ENCODE peak calls at places on chromosomes 13 and 19, in eight cellular contexts. One of them, this sample, is unnamed.

GRCh38 chr13:66585669-66586203 is 644.4 kb downstream of the PCDH9 start:
- DNase-seq in IMR-90: no peak
- DNase-seq in left ventricle myocardium inferior: no peak
- DNase-seq in pancreas: no peak
- DNase-seq in GM23338: no peak
- DNase-seq in thoracic aorta: no peak
- DNase-seq in gastrocnemius medialis: no peak
- DNase-seq in aorta: no peak
- DNase-seq in this sample: no peak

GRCh38 chr19:29260477-29261317 is 47.7 kb upstream of the UQCRFS1 start:
- DNase-seq in IMR-90: peak; percentile 4
- DNase-seq in left ventricle myocardium inferior: no peak
- DNase-seq in pancreas: no peak
- DNase-seq in GM23338: peak; percentile 75
- DNase-seq in thoracic aorta: no peak
- DNase-seq in gastrocnemius medialis: peak; percentile 22
- DNase-seq in aorta: no peak
- DNase-seq in this sample: no peak

GRCh38 chr19:873084-874019 is 13.9 kb downstream of the CFD start:
- DNase-seq in IMR-90: peak; percentile 31
- DNase-seq in left ventricle myocardium inferior: no peak
- DNase-seq in pancreas: no peak
- DNase-seq in GM23338: peak; percentile 83
- DNase-seq in thoracic aorta: no peak
- DNase-seq in gastrocnemius medialis: no peak
- DNase-seq in aorta: no peak
- DNase-seq in this sample: peak; percentile 78

GRCh38 chr19:17205237-17206140 is 9.7 kb upstream of the USE1 start:
- DNase-seq in IMR-90: peak; percentile 34
- DNase-seq in left ventricle myocardium inferior: peak; percentile 47
- DNase-seq in pancreas: peak; percentile 84
- DNase-seq in GM23338: peak; percentile 90
- DNase-seq in thoracic aorta: no peak
- DNase-seq in gastrocnemius medialis: no peak
- DNase-seq in aorta: no peak
- DNase-seq in this sample: peak; percentile 59

GRCh38 chr13:40026174-40026585 is 370.7 kb downstream of the COG6 start:
- DNase-seq in IMR-90: peak; percentile 11
- DNase-seq in left ventricle myocardium inferior: no peak
- DNase-seq in pancreas: no peak
- DNase-seq in GM23338: no peak
- DNase-seq in thoracic aorta: no peak
- DNase-seq in gastrocnemius medialis: no peak
- DNase-seq in aorta: no peak
- DNase-seq in this sample: no peak

GRCh38 chr13:32946558-32946957 is 69.7 kb upstream of the KL start:
- DNase-seq in IMR-90: no peak
- DNase-seq in left ventricle myocardium inferior: no peak
- DNase-seq in pancreas: no peak
- DNase-seq in GM23338: no peak
- DNase-seq in thoracic aorta: no peak
- DNase-seq in gastrocnemius medialis: no peak
- DNase-seq in aorta: no peak
- DNase-seq in this sample: no peak

GRCh38 chr13:64675256-64675892 is 2554.8 kb downstream of the PCDH9 start:
- DNase-seq in IMR-90: peak; percentile 77
- DNase-seq in left ventricle myocardium inferior: no peak
- DNase-seq in pancreas: no peak
- DNase-seq in GM23338: no peak
- DNase-seq in thoracic aorta: no peak
- DNase-seq in gastrocnemius medialis: no peak
- DNase-seq in aorta: no peak
- DNase-seq in this sample: no peak

GRCh38 chr19:5170329-5170745 is 170.3 kb downstream of the PTPRS start:
- DNase-seq in IMR-90: no peak
- DNase-seq in left ventricle myocardium inferior: no peak
- DNase-seq in pancreas: no peak
- DNase-seq in GM23338: peak; percentile 60
- DNase-seq in thoracic aorta: no peak
- DNase-seq in gastrocnemius medialis: no peak
- DNase-seq in aorta: no peak
- DNase-seq in this sample: peak; percentile 70

GRCh38 chr19:3700242-3701032 is at the start of gene PIP5K1C:
- DNase-seq in IMR-90: peak; percentile 78
- DNase-seq in left ventricle myocardium inferior: peak; percentile 91
- DNase-seq in pancreas: peak; percentile 99
- DNase-seq in GM23338: peak; percentile 94
- DNase-seq in thoracic aorta: peak; percentile 41
- DNase-seq in gastrocnemius medialis: peak; percentile 73
- DNase-seq in aorta: peak; percentile 93
- DNase-seq in this sample: peak; percentile 97

GRCh38 chr13:110666255-110666533 is 39.7 kb downstream of the CARS2 start:
- DNase-seq in IMR-90: no peak
- DNase-seq in left ventricle myocardium inferior: no peak
- DNase-seq in pancreas: no peak
- DNase-seq in GM23338: no peak
- DNase-seq in thoracic aorta: no peak
- DNase-seq in gastrocnemius medialis: no peak
- DNase-seq in aorta: no peak
- DNase-seq in this sample: no peak

GRCh38 chr13:110520431-110521295 is 40.9 kb downstream of the RAB20 start:
- DNase-seq in IMR-90: peak; percentile 53
- DNase-seq in left ventricle myocardium inferior: peak; percentile 73
- DNase-seq in pancreas: peak; percentile 60
- DNase-seq in GM23338: no peak
- DNase-seq in thoracic aorta: peak; percentile 74
- DNase-seq in gastrocnemius medialis: peak; percentile 77
- DNase-seq in aorta: peak; percentile 94
- DNase-seq in this sample: no peak

GRCh38 chr19:58117841-58118575 is 20.0 kb upstream of the ZSCAN18 start:
- DNase-seq in IMR-90: no peak
- DNase-seq in left ventricle myocardium inferior: no peak
- DNase-seq in pancreas: no peak
- DNase-seq in GM23338: peak; percentile 35
- DNase-seq in thoracic aorta: no peak
- DNase-seq in gastrocnemius medialis: no peak
- DNase-seq in aorta: no peak
- DNase-seq in this sample: no peak

GRCh38 chr13:85241045-85241444 is 558.2 kb downstream of the SLITRK6 start:
- DNase-seq in IMR-90: peak; percentile 44
- DNase-seq in left ventricle myocardium inferior: no peak
- DNase-seq in pancreas: no peak
- DNase-seq in GM23338: no peak
- DNase-seq in thoracic aorta: no peak
- DNase-seq in gastrocnemius medialis: no peak
- DNase-seq in aorta: no peak
- DNase-seq in this sample: no peak

GRCh38 chr13:79642596-79642995 is 161.6 kb downstream of the NDFIP2 start:
- DNase-seq in IMR-90: no peak
- DNase-seq in left ventricle myocardium inferior: no peak
- DNase-seq in pancreas: no peak
- DNase-seq in GM23338: peak; percentile 7
- DNase-seq in thoracic aorta: no peak
- DNase-seq in gastrocnemius medialis: no peak
- DNase-seq in aorta: no peak
- DNase-seq in this sample: no peak

GRCh38 chr13:106329941-106330340 is 205.5 kb downstream of the EFNB2 start:
- DNase-seq in IMR-90: no peak
- DNase-seq in left ventricle myocardium inferior: no peak
- DNase-seq in pancreas: no peak
- DNase-seq in GM23338: no peak
- DNase-seq in thoracic aorta: no peak
- DNase-seq in gastrocnemius medialis: no peak
- DNase-seq in aorta: no peak
- DNase-seq in this sample: no peak

GRCh38 chr13:32639502-32640105 is 53.4 kb downstream of the PDS5B start:
- DNase-seq in IMR-90: peak; percentile 77
- DNase-seq in left ventricle myocardium inferior: no peak
- DNase-seq in pancreas: no peak
- DNase-seq in GM23338: peak; percentile 68
- DNase-seq in thoracic aorta: peak; percentile 10
- DNase-seq in gastrocnemius medialis: peak; percentile 26
- DNase-seq in aorta: peak; percentile 63
- DNase-seq in this sample: peak; percentile 58

GRCh38 chr13:54965881-54966280 is 1937.3 kb downstream of the OLFM4 start:
- DNase-seq in IMR-90: no peak
- DNase-seq in left ventricle myocardium inferior: no peak
- DNase-seq in pancreas: no peak
- DNase-seq in GM23338: no peak
- DNase-seq in thoracic aorta: no peak
- DNase-seq in gastrocnemius medialis: no peak
- DNase-seq in aorta: no peak
- DNase-seq in this sample: no peak

DNA sequence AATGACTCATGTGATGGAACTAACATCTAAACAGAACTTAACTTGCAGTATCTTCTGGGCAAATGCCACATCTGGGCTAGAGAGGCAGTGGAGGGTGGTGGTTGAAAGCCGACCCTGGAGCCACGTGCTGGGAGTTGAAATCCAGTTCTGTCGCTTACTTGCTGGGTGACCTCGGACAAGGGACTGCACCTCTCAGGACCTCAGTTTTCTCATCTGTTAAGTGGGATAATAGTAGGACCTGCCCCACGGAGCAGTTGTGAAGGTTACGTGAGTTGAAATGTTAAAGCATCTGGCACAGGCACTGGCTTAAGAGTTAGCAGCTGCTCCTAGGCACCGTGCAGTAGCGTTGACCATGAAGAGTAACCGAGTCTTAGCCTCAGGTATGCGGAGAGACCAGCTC is 76.1 kb downstream of the SIPA1L3 start:
- DNase-seq in IMR-90: peak; percentile 52
- DNase-seq in left ventricle myocardium inferior: no peak
- DNase-seq in pancreas: no peak
- DNase-seq in GM23338: no peak
- DNase-seq in thoracic aorta: no peak
- DNase-seq in gastrocnemius medialis: no peak
- DNase-seq in aorta: no peak
- DNase-seq in this sample: no peak
- H3K4me1 ChIP-seq in IMR-90: peaks cover 28% of the 10 kb centered on the region
- H3K4me1 ChIP-seq in left ventricle myocardium inferior: peaks cover 8% of the 10 kb centered on the region
- H3K4me1 ChIP-seq in pancreas: peaks cover 8% of the 10 kb centered on the region
- H3K4me1 ChIP-seq in GM23338: peaks cover 22% of the 10 kb centered on the region
- H3K4me1 ChIP-seq in thoracic aorta: peaks cover 6% of the 10 kb centered on the region
- H3K4me1 ChIP-seq in gastrocnemius medialis: peaks cover 12% of the 10 kb centered on the region
- H3K4me1 ChIP-seq in aorta: no peaks in the 10 kb centered on the region
- H3K4me1 ChIP-seq in this sample: peaks cover 12% of the 10 kb centered on the region

GRCh38 chr13:28467886-28468519 is 26.9 kb downstream of the FLT1 start:
- DNase-seq in IMR-90: no peak
- DNase-seq in left ventricle myocardium inferior: no peak
- DNase-seq in pancreas: no peak
- DNase-seq in GM23338: no peak
- DNase-seq in thoracic aorta: no peak
- DNase-seq in gastrocnemius medialis: no peak
- DNase-seq in aorta: no peak
- DNase-seq in this sample: no peak

GRCh38 chr13:28469316-28469715 is 25.6 kb downstream of the FLT1 start:
- DNase-seq in IMR-90: no peak
- DNase-seq in left ventricle myocardium inferior: no peak
- DNase-seq in pancreas: no peak
- DNase-seq in GM23338: no peak
- DNase-seq in thoracic aorta: no peak
- DNase-seq in gastrocnemius medialis: no peak
- DNase-seq in aorta: no peak
- DNase-seq in this sample: no peak

GRCh38 chr13:28471408-28471807 is 23.5 kb downstream of the FLT1 start:
- DNase-seq in IMR-90: no peak
- DNase-seq in left ventricle myocardium inferior: no peak
- DNase-seq in pancreas: no peak
- DNase-seq in GM23338: no peak
- DNase-seq in thoracic aorta: no peak
- DNase-seq in gastrocnemius medialis: no peak
- DNase-seq in aorta: no peak
- DNase-seq in this sample: no peak

GRCh38 chr13:28468520-28468915 is 26.4 kb downstream of the FLT1 start:
- DNase-seq in IMR-90: no peak
- DNase-seq in left ventricle myocardium inferior: no peak
- DNase-seq in pancreas: no peak
- DNase-seq in GM23338: no peak
- DNase-seq in thoracic aorta: no peak
- DNase-seq in gastrocnemius medialis: no peak
- DNase-seq in aorta: no peak
- DNase-seq in this sample: no peak

GRCh38 chr13:28470286-28470685 is 24.6 kb downstream of the FLT1 start:
- DNase-seq in IMR-90: no peak
- DNase-seq in left ventricle myocardium inferior: no peak
- DNase-seq in pancreas: no peak
- DNase-seq in GM23338: no peak
- DNase-seq in thoracic aorta: no peak
- DNase-seq in gastrocnemius medialis: no peak
- DNase-seq in aorta: no peak
- DNase-seq in this sample: no peak
- H3K27ac ChIP-seq in IMR-90: no peak overlapping the region
- H3K27ac ChIP-seq in left ventricle myocardium inferior: no peak overlapping the region
- H3K27ac ChIP-seq in pancreas: no peak overlapping the region
- H3K27ac ChIP-seq in GM23338: peak overlapping the region; percentile 45
- H3K27ac ChIP-seq in thoracic aorta: no peak overlapping the region
- H3K27ac ChIP-seq in gastrocnemius medialis: no peak overlapping the region
- H3K27ac ChIP-seq in aorta: no peak overlapping the region
- H3K27ac ChIP-seq in this sample: no peak overlapping the region

GRCh38 chr13:113816248-113816924 is 47.5 kb downstream of the GAS6 start:
- DNase-seq in IMR-90: peak; percentile 45
- DNase-seq in left ventricle myocardium inferior: no peak
- DNase-seq in pancreas: no peak
- DNase-seq in GM23338: no peak
- DNase-seq in thoracic aorta: no peak
- DNase-seq in gastrocnemius medialis: no peak
- DNase-seq in aorta: no peak
- DNase-seq in this sample: no peak
- H3K4me1 ChIP-seq in IMR-90: peaks cover 24% of the 10 kb centered on the region
- H3K4me1 ChIP-seq in left ventricle myocardium inferior: peaks cover 68% of the 10 kb centered on the region
- H3K4me1 ChIP-seq in pancreas: no peaks in the 10 kb centered on the region
- H3K4me1 ChIP-seq in GM23338: no peaks in the 10 kb centered on the region
- H3K4me1 ChIP-seq in thoracic aorta: peaks cover 61% of the 10 kb centered on the region
- H3K4me1 ChIP-seq in gastrocnemius medialis: peaks cover 28% of the 10 kb centered on the region
- H3K4me1 ChIP-seq in aorta: no peaks in the 10 kb centered on the region
- H3K4me1 ChIP-seq in this sample: peaks cover 10% of the 10 kb centered on the region

DNA sequence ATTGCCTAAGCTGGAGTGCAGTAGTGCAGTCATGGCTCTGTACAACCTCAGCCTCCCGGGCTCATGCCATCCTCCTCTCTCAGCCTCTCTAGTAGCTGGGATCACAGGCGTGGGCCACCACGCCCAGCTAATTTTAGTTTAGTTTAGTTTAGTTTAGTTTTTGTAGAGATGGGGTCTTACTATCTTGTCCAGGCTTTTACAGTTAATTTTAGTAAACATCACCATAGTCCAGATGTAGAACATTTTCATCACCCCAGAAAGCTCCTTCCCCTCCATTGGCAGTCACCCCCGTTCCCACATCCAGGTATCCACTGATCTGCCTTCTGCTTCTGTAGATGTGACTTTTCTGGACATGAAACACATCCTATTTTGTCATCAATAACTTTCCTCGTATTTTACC is 41.1 kb downstream of the DNM2 start:
- DNase-seq in IMR-90: no peak
- DNase-seq in left ventricle myocardium inferior: no peak
- DNase-seq in pancreas: no peak
- DNase-seq in GM23338: no peak
- DNase-seq in thoracic aorta: no peak
- DNase-seq in gastrocnemius medialis: no peak
- DNase-seq in aorta: no peak
- DNase-seq in this sample: no peak
- H3K27ac ChIP-seq in IMR-90: no peak overlapping the region
- H3K27ac ChIP-seq in left ventricle myocardium inferior: peak overlapping the region; percentile 95
- H3K27ac ChIP-seq in pancreas: no peak overlapping the region
- H3K27ac ChIP-seq in GM23338: no peak overlapping the region
- H3K27ac ChIP-seq in thoracic aorta: no peak overlapping the region
- H3K27ac ChIP-seq in gastrocnemius medialis: no peak overlapping the region
- H3K27ac ChIP-seq in aorta: no peak overlapping the region
- H3K27ac ChIP-seq in this sample: peak overlapping the region; percentile 59

GRCh38 chr19:18663940-18664530 is 19.4 kb upstream of the CRTC1 start:
- DNase-seq in IMR-90: no peak
- DNase-seq in left ventricle myocardium inferior: no peak
- DNase-seq in pancreas: no peak
- DNase-seq in GM23338: no peak
- DNase-seq in thoracic aorta: no peak
- DNase-seq in gastrocnemius medialis: no peak
- DNase-seq in aorta: no peak
- DNase-seq in this sample: peak; percentile 25
- H3K4me1 ChIP-seq in IMR-90: peaks cover 29% of the 10 kb centered on the region
- H3K4me1 ChIP-seq in left ventricle myocardium inferior: peaks cover 37% of the 10 kb centered on the region
- H3K4me1 ChIP-seq in pancreas: no peaks in the 10 kb centered on the region
- H3K4me1 ChIP-seq in GM23338: no peaks in the 10 kb centered on the region
- H3K4me1 ChIP-seq in thoracic aorta: peaks cover 67% of the 10 kb centered on the region
- H3K4me1 ChIP-seq in gastrocnemius medialis: peaks cover 32% of the 10 kb centered on the region
- H3K4me1 ChIP-seq in aorta: no peaks in the 10 kb centered on the region
- H3K4me1 ChIP-seq in this sample: peaks cover 17% of the 10 kb centered on the region